ENCODE peak calls at places on chromosomes 3 and 15, in seven cellular contexts. O, J, H, Z, E, D and T are unnamed samples.

GRCh38 chr15:31352283-31352880 is 25.7 kb downstream of the KLF13 start:
- DNase-seq in O (peak; percentile 95), J (peak; percentile 71), H (peak; percentile 64), Z (peak; percentile 67), E (no peak), D (no peak), T (no peak)

GRCh38 chr15:88954431-88955277 is 41.5 kb upstream of the MFGE8 start:
- DNase-seq in O (peak; percentile 7), J (no peak), H (no peak), Z (no peak), E (no peak), D (peak; percentile 11), T (no peak)

GRCh38 chr15:34724486-34724885 is 30.3 kb downstream of the GJD2 start:
- DNase-seq in O (no peak), J (no peak), H (no peak), Z (no peak), E (no peak), D (no peak), T (no peak)

GRCh38 chr3:67947808-67948508 is 293.5 kb upstream of the SUCLG2 start:
- DNase-seq in O (peak; percentile 3), J (no peak), H (no peak), Z (no peak), E (no peak), D (peak; percentile 77), T (no peak)

GRCh38 chr15:82851981-82852511 is 42.6 kb downstream of the WHAMM start:
- DNase-seq in O (no peak), J (no peak), H (no peak), Z (no peak), E (no peak), D (no peak), T (no peak)

GRCh38 chr3:125061170-125061569 is 5.4 kb upstream of the HEG1 start:
- DNase-seq in O (peak; percentile 39), J (no peak), H (no peak), Z (no peak), E (no peak), D (peak; percentile 48), T (no peak)

GRCh38 chr15:32784571-32784970 is 66.8 kb downstream of the GREM1 start:
- DNase-seq in O (no peak), J (no peak), H (no peak), Z (no peak), E (no peak), D (no peak), T (no peak)

GRCh38 chr3:163056874-163057497 is 1560.4 kb downstream of the OTOL1 start:
- DNase-seq in O (peak; percentile 44), J (no peak), H (no peak), Z (peak; percentile 14), E (peak; percentile 38), D (peak; percentile 70), T (peak; percentile 70)

GRCh38 chr3:65577875-65578274 is 460.8 kb downstream of the MAGI1 start:
- DNase-seq in O (no peak), J (no peak), H (no peak), Z (no peak), E (no peak), D (no peak), T (no peak)

GRCh38 chr15:40150163-40150925 is 10.5 kb upstream of the BUB1B start:
- DNase-seq in O (peak; percentile 43), J (no peak), H (no peak), Z (peak; percentile 15), E (peak; percentile 88), D (peak; percentile 19), T (peak; percentile 96)

GRCh38 chr3:36972163-36972562 is 20.8 kb downstream of the EPM2AIP1 start:
- DNase-seq in O (no peak), J (no peak), H (no peak), Z (no peak), E (no peak), D (no peak), T (no peak)

GRCh38 chr3:187098925-187099512 is 40.3 kb downstream of the RPL39L start:
- DNase-seq in O (no peak), J (no peak), H (no peak), Z (no peak), E (no peak), D (no peak), T (no peak)

GRCh38 chr3:55524565-55525244 is 37.6 kb upstream of the WNT5A start:
- DNase-seq in O (no peak), J (no peak), H (no peak), Z (no peak), E (peak; percentile 53), D (no peak), T (peak; percentile 74)

GRCh38 chr3:177652556-177653290 is 455.4 kb upstream of the TBL1XR1 start:
- DNase-seq in O (no peak), J (no peak), H (no peak), Z (no peak), E (no peak), D (no peak), T (no peak)

GRCh38 chr3:14289590-14290453 is 111.2 kb downstream of the LSM3 start:
- DNase-seq in O (peak; percentile 20), J (no peak), H (no peak), Z (peak; percentile 52), E (no peak), D (peak; percentile 82), T (peak; percentile 14)

GRCh38 chr3:119481079-119481478 is 12.3 kb downstream of the POGLUT1 start:
- DNase-seq in O (no peak), J (no peak), H (no peak), Z (no peak), E (peak; percentile 81), D (no peak), T (no peak)

GRCh38 chr3:126958638-126959085 is 24.3 kb upstream of the PLXNA1 start:
- DNase-seq in O (no peak), J (peak; percentile 39), H (no peak), Z (no peak), E (no peak), D (no peak), T (no peak)

GRCh38 chr15:96330064-96330449 is 443 bp upstream of the NR2F2 start:
- DNase-seq in O (no peak), J (no peak), H (peak; percentile 74), Z (peak; percentile 66), E (peak; percentile 64), D (no peak), T (peak; percentile 68)

GRCh38 chr15:58383876-58384275 is 47.9 kb upstream of the LIPC start:
- DNase-seq in O (no peak), J (no peak), H (no peak), Z (no peak), E (no peak), D (no peak), T (no peak)

GRCh38 chr15:100226107-100226506 is 115.7 kb downstream of the ADAMTS17 start:
- DNase-seq in O (no peak), J (no peak), H (no peak), Z (no peak), E (no peak), D (no peak), T (no peak)

GRCh38 chr3:141011511-141012262 is 39.5 kb upstream of the SPSB4 start:
- DNase-seq in O (peak; percentile 81), J (peak; percentile 78), H (peak; percentile 84), Z (peak; percentile 71), E (peak; percentile 37), D (peak; percentile 89), T (peak; percentile 66)

GRCh38 chr15:91338763-91339162 is 238.7 kb downstream of the SV2B start:
- DNase-seq in O (no peak), J (no peak), H (no peak), Z (no peak), E (peak; percentile 12), D (peak; percentile 69), T (peak; percentile 48)

GRCh38 chr15:71072423-71072822 is 42.8 kb upstream of the THSD4 start:
- DNase-seq in O (no peak), J (no peak), H (no peak), Z (no peak), E (no peak), D (no peak), T (no peak)

GRCh38 chr15:77731945-77732344 is 99.2 kb upstream of the LINGO1 start:
- DNase-seq in O (no peak), J (no peak), H (no peak), Z (no peak), E (no peak), D (no peak), T (no peak)
- TF ChIP-seq CTCF in O (no peak), J (no peak), H (no peak), Z (no peak), E (no peak), D (no peak), T (no peak)

GRCh38 chr15:44426975-44427755 is at the start of gene CTDSPL2:
- DNase-seq in O (peak; percentile 99), J (peak; percentile 95), H (peak; percentile 98), Z (peak; percentile 98), E (peak; percentile 96), D (peak; percentile 99), T (peak; percentile 99)
- TF ChIP-seq CTCF in O (no peak), J (peak; percentile 17), H (peak; percentile 53), Z (peak; percentile 50), E (peak; percentile 71), D (peak; percentile 37), T (peak; percentile 15)

GRCh38 chr3:30437172-30437571 is 169.2 kb upstream of the TGFBR2 start:
- DNase-seq in O (no peak), J (no peak), H (no peak), Z (peak; percentile 11), E (no peak), D (no peak), T (peak; percentile 71)
- TF ChIP-seq CTCF in O (no peak), J (no peak), H (no peak), Z (no peak), E (no peak), D (no peak), T (no peak)

GRCh38 chr3:99845999-99846398 is 28.3 kb downstream of the CMSS1 start:
- DNase-seq in O (no peak), J (no peak), H (no peak), Z (no peak), E (no peak), D (no peak), T (no peak)

GRCh38 chr3:99845335-99845734 is 27.7 kb downstream of the CMSS1 start:
- DNase-seq in O (no peak), J (no peak), H (no peak), Z (no peak), E (no peak), D (no peak), T (no peak)

GRCh38 chr3:99843590-99844260 is 26.1 kb downstream of the CMSS1 start:
- DNase-seq in O (peak; percentile 16), J (no peak), H (no peak), Z (no peak), E (no peak), D (no peak), T (no peak)

GRCh38 chr3:99839613-99840012 is 22.0 kb downstream of the CMSS1 start:
- DNase-seq in O (no peak), J (no peak), H (no peak), Z (no peak), E (no peak), D (no peak), T (no peak)

DNA sequence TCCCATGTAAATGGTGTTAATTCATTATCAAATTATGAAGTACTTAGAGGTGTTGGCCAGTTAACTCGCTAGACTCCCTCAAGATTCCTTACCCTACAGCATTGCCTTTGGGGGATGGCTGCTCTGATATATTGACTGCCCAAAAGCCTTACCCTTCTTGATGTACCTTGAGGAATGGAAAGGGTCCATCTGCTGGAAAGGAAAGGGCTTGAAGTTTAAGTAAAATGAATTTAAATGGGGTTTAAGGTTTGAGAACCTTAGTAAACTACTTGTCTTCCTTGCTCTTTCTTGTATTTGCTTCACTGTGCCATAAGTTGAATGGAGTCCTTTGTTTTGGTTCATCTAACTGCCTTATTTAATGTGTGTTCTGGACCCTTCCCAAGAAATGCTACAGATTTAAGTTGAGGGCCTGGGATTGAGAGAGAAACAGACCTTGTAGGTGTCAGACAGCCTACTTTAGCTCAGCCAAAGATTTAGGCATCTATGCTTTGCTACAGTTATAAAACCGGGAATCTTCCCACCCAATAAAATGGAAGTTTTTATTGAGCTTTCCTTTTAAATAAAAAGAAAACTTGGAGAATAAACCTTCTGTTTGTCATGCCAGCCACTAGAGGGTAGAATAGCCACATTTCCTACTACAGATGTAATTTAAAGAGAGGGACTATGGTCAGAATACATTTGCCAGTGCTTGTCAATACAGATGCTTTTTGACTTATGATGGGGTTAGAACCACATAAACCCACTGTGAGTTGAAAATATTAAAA is 25.3 kb downstream of the CMSS1 start:
- DNase-seq in O (peak; percentile 20), J (no peak), H (no peak), Z (no peak), E (peak; percentile 48), D (peak; percentile 67), T (peak; percentile 52)
- TF ChIP-seq CTCF in O (peak; percentile 54), J (peak; percentile 38), H (peak; percentile 70), Z (peak; percentile 75), E (peak; percentile 72), D (peak; percentile 81), T (peak; percentile 69)